ENCODE peak calls at places on chromosomes 5 and 9, in six cellular contexts. P, H, V, S, I and L are unnamed samples.

GRCh38 chr9:131312822-131313770 is 23.6 kb downstream of the PLPP7 start:
- DNase-seq in P (no peak), H (no peak), V (no peak), S (no peak), I (no peak), L (no peak)

GRCh38 chr5:78563621-78564020 is 85.0 kb downstream of the LHFPL2 start:
- DNase-seq in P (no peak), H (no peak), V (no peak), S (no peak), I (no peak), L (no peak)

GRCh38 chr5:102223542-102224444 is 72.3 kb downstream of the SLCO4C1 start:
- DNase-seq in P (peak), H (no peak), V (no peak), S (no peak), I (peak), L (peak)

GRCh38 chr5:50302815-50303490 is 138.1 kb downstream of the EMB start:
- DNase-seq in P (peak), H (no peak), V (no peak), S (no peak), I (no peak), L (no peak)

GRCh38 chr5:1666812-1667588 is 132.6 kb downstream of the MRPL36 start:
- DNase-seq in P (no peak), H (no peak), V (no peak), S (no peak), I (no peak), L (peak)

GRCh38 chr5:124370601-124371000 is 375.8 kb downstream of the ZNF608 start:
- DNase-seq in P (no peak), H (no peak), V (no peak), S (no peak), I (no peak), L (no peak)

GRCh38 chr9:68964102-68964541 is 49.8 kb downstream of the PRKACG start:
- DNase-seq in P (no peak), H (no peak), V (no peak), S (no peak), I (no peak), L (no peak)

GRCh38 chr9:19741178-19741577 is 47.7 kb downstream of the SLC24A2 start:
- DNase-seq in P (no peak), H (no peak), V (no peak), S (no peak), I (no peak), L (no peak)

GRCh38 chr5:107376546-107377276 is 294.0 kb downstream of the EFNA5 start:
- DNase-seq in P (no peak), H (no peak), V (no peak), S (no peak), I (no peak), L (no peak)

GRCh38 chr5:143218563-143219170 is 184.8 kb downstream of the NR3C1 start:
- DNase-seq in P (no peak), H (no peak), V (no peak), S (no peak), I (no peak), L (no peak)

GRCh38 chr9:93898502-93899426 is 56.4 kb downstream of the BARX1 start:
- DNase-seq in P (no peak), H (no peak), V (no peak), S (peak), I (no peak), L (peak)

DNA sequence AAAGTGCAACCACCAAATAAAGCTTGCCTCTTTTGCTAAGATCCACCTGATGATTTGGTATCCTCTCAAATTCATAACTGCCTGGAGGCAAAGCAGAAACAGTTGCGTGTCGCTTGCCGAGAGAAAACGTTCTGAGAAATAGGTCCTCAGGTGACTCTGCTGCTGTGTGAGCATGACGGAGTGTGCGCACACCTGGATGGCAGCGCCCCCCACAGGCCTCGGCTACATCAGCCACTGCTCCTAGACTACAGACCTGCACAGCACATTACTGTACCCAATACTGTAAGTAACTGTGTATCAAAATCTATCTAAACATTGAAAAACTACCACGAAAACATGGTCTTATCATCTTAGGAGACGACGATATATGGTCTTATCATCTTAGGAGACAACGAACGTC is 87.4 kb downstream of the CAMSAP1 start:
- DNase-seq in P (no peak), H (no peak), V (no peak), S (no peak), I (no peak), L (no peak)
- TF ChIP-seq CTCF in P (peak), H (no peak), V (no peak), S (no peak), I (no peak), L (no peak)

GRCh38 chr5:172642046-172642409 is 965 bp downstream of the NEURL1B start:
- DNase-seq in P (no peak), H (no peak), V (no peak), S (no peak), I (no peak), L (no peak)
- TF ChIP-seq CTCF in P (no peak), H (no peak), V (no peak), S (no peak), I (no peak), L (no peak)

DNA sequence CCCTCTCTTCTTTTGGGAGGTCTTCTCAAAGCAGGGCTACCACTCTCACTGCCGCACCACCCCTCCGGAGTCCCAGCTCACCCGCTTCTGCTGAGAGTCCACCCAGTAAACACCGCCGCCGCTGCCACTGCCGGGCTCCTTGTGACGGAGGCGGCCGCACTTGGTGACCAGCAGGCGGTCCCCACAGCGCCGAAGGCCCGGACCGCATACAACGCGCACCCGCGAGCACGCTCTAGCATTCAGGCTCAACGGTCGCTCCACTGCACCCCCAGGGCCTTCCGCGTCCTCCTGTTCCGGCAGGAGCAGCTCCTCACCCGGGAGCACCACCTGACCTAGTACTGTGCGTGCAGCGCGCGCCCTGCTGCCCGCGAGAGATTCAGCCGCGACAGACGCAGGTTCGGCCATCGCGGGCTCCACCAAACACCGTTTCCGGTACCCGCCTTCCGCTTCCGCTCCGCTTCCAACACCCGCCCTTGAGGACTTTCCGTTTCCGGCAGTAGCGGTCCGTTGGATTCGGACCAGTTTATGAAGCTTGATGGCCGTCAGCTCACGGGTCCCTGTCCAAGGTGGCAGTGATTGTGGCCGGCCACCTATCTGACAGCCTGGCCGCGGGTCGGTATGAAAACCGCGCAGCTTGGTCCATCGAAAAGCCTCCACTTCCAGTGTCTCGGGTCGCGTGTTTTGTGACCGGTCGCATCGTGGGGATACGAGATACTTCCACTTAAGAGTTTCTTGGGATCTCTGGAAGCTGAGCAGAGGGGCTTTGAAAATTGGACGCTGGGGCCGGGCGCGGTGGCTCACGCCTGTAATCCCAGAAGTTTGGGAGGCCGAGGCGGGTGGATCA is at the start of gene EXOSC3:
- DNase-seq in P (peak), H (peak), V (peak), S (peak), I (peak), L (peak)
- TF ChIP-seq CTCF in P (no peak), H (peak), V (no peak), S (no peak), I (no peak), L (no peak)

DNA sequence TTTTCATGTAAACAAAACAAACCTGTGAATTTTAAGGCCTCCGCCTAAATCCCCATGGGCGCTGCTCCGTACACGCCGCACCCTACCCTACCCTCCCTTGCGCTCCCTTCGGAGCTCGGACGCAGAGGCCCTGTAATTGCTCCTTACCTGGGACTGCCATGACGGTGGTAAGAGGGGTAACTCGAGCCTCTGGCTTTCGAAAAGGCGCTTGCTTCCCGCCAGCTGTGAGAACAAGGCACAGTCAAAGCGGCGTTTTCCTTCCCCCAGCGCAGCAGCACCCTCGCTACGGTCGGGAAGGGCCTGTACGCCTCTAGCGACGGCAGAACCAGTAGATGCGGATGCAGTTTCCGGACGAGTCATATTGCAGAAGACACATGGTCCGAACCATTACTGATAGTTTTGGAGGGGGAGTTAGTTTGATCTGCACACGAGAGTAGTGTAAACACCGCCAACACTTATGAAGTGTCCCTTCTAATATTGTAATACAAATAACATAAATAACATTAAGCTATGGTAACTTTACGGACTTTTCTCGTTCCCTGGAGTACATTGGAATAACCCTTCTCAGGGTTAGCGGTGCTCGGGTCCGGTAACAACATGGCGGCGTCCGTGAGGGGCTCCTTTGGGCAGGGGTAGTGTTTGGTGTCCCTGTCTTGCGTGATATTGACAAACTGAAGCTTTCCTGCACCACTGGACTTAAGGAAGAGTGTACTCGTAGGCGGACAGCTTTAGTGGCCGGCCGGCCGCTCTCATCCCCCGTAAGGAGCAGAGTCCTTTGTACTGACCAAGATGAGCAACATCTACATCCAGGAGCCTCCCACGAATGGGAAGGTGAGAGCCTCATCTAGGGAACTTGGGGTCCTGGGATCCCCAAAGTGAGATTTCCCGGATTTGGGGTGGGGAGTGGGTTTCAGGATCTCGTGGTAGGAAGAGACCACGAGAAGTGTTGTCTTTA is at the start of the genes CWC27 and SREK1IP1:
- DNase-seq in P (peak), H (peak), V (peak), S (peak), I (peak), L (peak)
- TF ChIP-seq CTCF in P (no peak), H (peak), V (no peak), S (peak), I (peak), L (no peak)

DNA sequence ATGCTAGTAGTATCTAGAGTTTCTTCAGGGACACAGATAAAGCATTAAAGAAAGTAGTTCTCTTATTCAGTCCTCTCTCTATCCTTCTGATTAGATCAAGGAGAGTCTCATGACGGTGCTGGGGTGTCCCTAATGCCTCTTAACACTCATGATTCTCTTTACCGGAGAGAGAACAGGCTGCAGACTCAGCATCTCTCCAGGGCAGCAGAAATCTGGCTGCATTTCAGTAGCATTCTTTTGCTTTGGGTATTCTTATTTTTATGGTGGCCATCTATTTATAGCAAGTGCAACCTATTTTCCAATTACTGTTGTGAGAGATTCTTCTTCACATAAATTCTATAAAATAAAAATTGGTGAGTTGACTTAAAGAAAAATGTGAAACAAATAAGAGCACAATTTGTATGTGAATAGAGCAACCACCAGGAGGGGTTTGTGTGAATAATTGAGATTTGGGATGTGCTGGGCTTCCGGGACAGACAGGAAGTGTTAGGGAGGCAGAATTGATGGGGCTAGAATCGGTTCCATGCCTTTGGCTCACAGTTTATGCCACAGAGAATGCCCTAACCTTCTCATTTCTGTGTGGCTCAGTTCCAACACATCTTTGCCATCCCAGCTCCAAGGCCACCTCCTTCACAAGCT is 23.8 kb upstream of the BOD1 start:
- DNase-seq in P (no peak), H (no peak), V (no peak), S (no peak), I (no peak), L (no peak)
- TF ChIP-seq CTCF in P (no peak), H (no peak), V (no peak), S (no peak), I (no peak), L (no peak)

GRCh38 chr9:97666907-97667686 is 30.0 kb downstream of the XPA start:
- DNase-seq in P (no peak), H (no peak), V (no peak), S (no peak), I (no peak), L (no peak)

GRCh38 chr9:97665742-97666141 is 31.4 kb downstream of the XPA start:
- DNase-seq in P (no peak), H (no peak), V (no peak), S (no peak), I (no peak), L (no peak)

GRCh38 chr9:97670586-97670985 is 26.6 kb downstream of the XPA start:
- DNase-seq in P (no peak), H (no peak), V (no peak), S (no peak), I (no peak), L (no peak)

GRCh38 chr9:97672403-97672802 is 24.7 kb downstream of the XPA start:
- DNase-seq in P (no peak), H (no peak), V (no peak), S (no peak), I (no peak), L (no peak)

GRCh38 chr9:97668485-97668884 is 28.7 kb downstream of the XPA start:
- DNase-seq in P (no peak), H (no peak), V (no peak), S (no peak), I (no peak), L (no peak)
- TF ChIP-seq CTCF in P (no peak), H (no peak), V (no peak), S (no peak), I (no peak), L (no peak)

DNA sequence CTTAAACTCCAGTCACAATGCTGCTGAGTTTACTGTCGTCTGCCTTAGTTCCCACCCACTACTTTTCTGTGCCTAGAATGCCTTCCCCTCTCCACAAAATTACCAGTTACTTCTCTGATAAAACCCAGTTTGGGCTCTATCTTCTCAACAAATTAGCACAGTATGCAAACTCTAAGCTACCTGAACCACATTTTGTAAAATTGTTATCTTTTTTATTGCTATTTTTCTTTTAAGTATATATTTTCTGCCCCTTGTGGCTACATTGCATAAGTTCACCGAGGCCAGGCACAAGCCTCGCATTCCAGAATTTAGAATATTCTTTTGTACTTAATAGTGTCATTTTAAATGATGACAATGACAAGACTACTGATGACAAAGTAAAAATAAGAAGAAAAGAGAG is 60.0 kb downstream of the POU5F2 start:
- DNase-seq in P (no peak), H (no peak), V (no peak), S (no peak), I (no peak), L (no peak)
- TF ChIP-seq CTCF in P (peak), H (peak), V (no peak), S (no peak), I (no peak), L (no peak)